ENCODE peak calls at places on chromosome 18, in six cellular contexts. R, J, L, V, W and M are unnamed samples.

GRCh38 chr18:68735498-68736343 is 20.8 kb upstream of the TMX3 start:
- ATAC-seq in R (peak), J (peak), L (peak), V (peak), W (no peak), M (no peak)

GRCh38 chr18:37450434-37451133 is 115.0 kb downstream of the CELF4 start:
- ATAC-seq in R (no peak), J (no peak), L (no peak), V (no peak), W (no peak), M (no peak)

GRCh38 chr18:11259421-11259820 is 110.1 kb upstream of the PIEZO2 start:
- ATAC-seq in R (no peak), J (no peak), L (peak), V (no peak), W (no peak), M (peak)

GRCh38 chr18:49510393-49511115 is 23.5 kb upstream of the C18orf32 start:
- ATAC-seq in R (peak), J (peak), L (peak), V (peak), W (no peak), M (peak)

GRCh38 chr18:46278481-46279465 is 174.6 kb downstream of the HAUS1 start:
- ATAC-seq in R (no peak), J (no peak), L (no peak), V (no peak), W (no peak), M (no peak)

GRCh38 chr18:42041793-42042192 is 86.8 kb downstream of the PIK3C3 start:
- ATAC-seq in R (no peak), J (no peak), L (no peak), V (no peak), W (no peak), M (no peak)

GRCh38 chr18:22282311-22283235 is 113.2 kb downstream of the GATA6 start:
- ATAC-seq in R (peak), J (peak), L (no peak), V (no peak), W (no peak), M (peak)

GRCh38 chr18:22488554-22488953 is 70.8 kb upstream of the CTAGE1 start:
- ATAC-seq in R (no peak), J (no peak), L (peak), V (no peak), W (peak), M (peak)

GRCh38 chr18:44811586-44812125 is 131.0 kb downstream of the SETBP1 start:
- ATAC-seq in R (no peak), J (no peak), L (no peak), V (no peak), W (no peak), M (no peak)

GRCh38 chr18:63169853-63170252 is 149.7 kb downstream of the BCL2 start:
- ATAC-seq in R (no peak), J (no peak), L (no peak), V (no peak), W (no peak), M (no peak)

GRCh38 chr18:58769321-58769720 is 95.4 kb upstream of the ZNF532 start:
- ATAC-seq in R (no peak), J (no peak), L (no peak), V (no peak), W (no peak), M (no peak)

GRCh38 chr18:1020731-1021344 is 116.2 kb downstream of the ADCYAP1 start:
- ATAC-seq in R (no peak), J (no peak), L (no peak), V (no peak), W (no peak), M (no peak)

GRCh38 chr18:75247041-75247551 is 36.5 kb downstream of the TSHZ1 start:
- ATAC-seq in R (no peak), J (peak), L (peak), V (no peak), W (no peak), M (no peak)

GRCh38 chr18:31616586-31616985 is 24.9 kb downstream of the TTR start:
- ATAC-seq in R (no peak), J (no peak), L (no peak), V (no peak), W (no peak), M (no peak)

GRCh38 chr18:23155537-23155936 is 20.3 kb downstream of the CABLES1 start:
- ATAC-seq in R (no peak), J (no peak), L (no peak), V (no peak), W (no peak), M (no peak)

GRCh38 chr18:35060092-35060491 is 18.9 kb downstream of the MAPRE2 start:
- ATAC-seq in R (no peak), J (no peak), L (no peak), V (no peak), W (no peak), M (no peak)

GRCh38 chr18:7750095-7750663 is 183.1 kb downstream of the PTPRM start:
- ATAC-seq in R (no peak), J (no peak), L (peak), V (no peak), W (no peak), M (no peak)

GRCh38 chr18:57194622-57195021 is 47.7 kb downstream of the BOD1L2 start:
- ATAC-seq in R (no peak), J (no peak), L (no peak), V (no peak), W (no peak), M (no peak)

GRCh38 chr18:45671366-45671765 is 52.6 kb upstream of the SLC14A1 start:
- ATAC-seq in R (no peak), J (no peak), L (peak), V (no peak), W (no peak), M (no peak)

GRCh38 chr18:55401275-55401620 is 186.7 kb downstream of the TCF4 start:
- ATAC-seq in R (no peak), J (no peak), L (peak), V (no peak), W (no peak), M (no peak)

GRCh38 chr18:50627594-50628542 is 68.0 kb downstream of the MAPK4 start:
- ATAC-seq in R (no peak), J (no peak), L (no peak), V (no peak), W (no peak), M (no peak)

GRCh38 chr18:24219561-24220317 is 80.9 kb downstream of the CABYR start:
- ATAC-seq in R (no peak), J (no peak), L (no peak), V (no peak), W (no peak), M (no peak)

GRCh38 chr18:12774982-12775381 is 72.1 kb downstream of the PSMG2 start:
- ATAC-seq in R (peak), J (peak), L (no peak), V (no peak), W (no peak), M (no peak)

GRCh38 chr18:76405761-76406356 is 89.2 kb downstream of the ZNF516 start:
- ATAC-seq in R (peak), J (no peak), L (peak), V (no peak), W (no peak), M (peak)

GRCh38 chr18:48838921-48839818 is 111.6 kb downstream of the SMAD7 start:
- ATAC-seq in R (peak), J (no peak), L (no peak), V (no peak), W (no peak), M (no peak)

GRCh38 chr18:22838639-22839487 is 94.3 kb upstream of the RBBP8 start:
- ATAC-seq in R (no peak), J (no peak), L (no peak), V (peak), W (no peak), M (no peak)

GRCh38 chr18:64539852-64540251 is 391.0 kb upstream of the LINC00305 start:
- ATAC-seq in R (no peak), J (no peak), L (no peak), V (peak), W (no peak), M (no peak)

GRCh38 chr18:966095-967036 is 61.7 kb downstream of the ADCYAP1 start:
- ATAC-seq in R (no peak), J (no peak), L (no peak), V (no peak), W (no peak), M (no peak)